ENCODE peak calls at places on chromosome 21, in five cellular contexts. C is heart left ventricle, Z is Peyer's patch, H is body of pancreas, R is ovary. G is an unnamed sample.

GRCh38 chr21:42161957-42162681 is 56.8 kb upstream of the ABCG1 start:
- DNase-seq in H (peak; percentile 11), R (no peak), C (peak; percentile 15), Z (peak; percentile 53), G (no peak)

GRCh38 chr21:21246007-21246406 is 247.8 kb downstream of the NCAM2 start:
- DNase-seq in C (no peak), Z (no peak), R (no peak), H (no peak), G (no peak)

GRCh38 chr21:33980276-33980916 is 64.8 kb upstream of the ATP5PO start:
- DNase-seq in Z (peak; percentile 59), C (no peak), H (no peak), R (no peak), G (no peak)

GRCh38 chr21:21921410-21922232 is 923.4 kb downstream of the NCAM2 start:
- DNase-seq in Z (no peak), R (no peak), C (no peak), H (no peak), G (no peak)

GRCh38 chr21:36203603-36203889 is 46.9 kb downstream of the DOP1B start:
- DNase-seq in Z (peak; percentile 71), R (no peak), H (peak; percentile 52), C (no peak), G (no peak)

GRCh38 chr21:37087188-37087587 is 14.1 kb downstream of the TTC3 start:
- DNase-seq in C (no peak), Z (no peak), H (no peak), R (no peak), G (no peak)

GRCh38 chr21:37032877-37033471 is 26.5 kb downstream of the RIPPLY3 start:
- DNase-seq in C (no peak), R (no peak), H (no peak), Z (peak; percentile 57), G (no peak)

GRCh38 chr21:40841524-40842196 is 5.3 kb downstream of the DSCAM start:
- DNase-seq in R (no peak), C (peak; percentile 29), H (peak; percentile 56), Z (no peak), G (no peak)

GRCh38 chr21:17925000-17925610 is 105.9 kb upstream of the C21orf91 start:
- DNase-seq in C (peak; percentile 41), Z (peak; percentile 73), R (no peak), H (peak; percentile 55), G (peak; percentile 42)

GRCh38 chr21:41428311-41428710 is 2.3 kb downstream of the MX1 start:
- DNase-seq in R (no peak), Z (no peak), C (no peak), H (no peak), G (no peak)

GRCh38 chr21:44871576-44872265 is 1.8 kb downstream of the PTTG1IP start:
- DNase-seq in R (peak; percentile 42), H (no peak), C (peak; percentile 27), Z (peak; percentile 73), G (peak; percentile 39)

GRCh38 chr21:30083120-30083945 is 83.3 kb downstream of the CLDN17 start:
- DNase-seq in Z (no peak), C (no peak), R (no peak), H (no peak), G (no peak)

GRCh38 chr21:16070207-16070651 is 340.4 kb downstream of the USP25 start:
- DNase-seq in H (no peak), Z (no peak), R (no peak), C (no peak), G (peak; percentile 29)

GRCh38 chr21:40471103-40471502 is 375.9 kb downstream of the DSCAM start:
- DNase-seq in R (no peak), C (no peak), Z (no peak), H (no peak), G (no peak)

GRCh38 chr21:16420086-16420724 is 690.4 kb downstream of the USP25 start:
- DNase-seq in R (peak; percentile 55), C (peak; percentile 56), H (peak; percentile 29), Z (no peak), G (peak; percentile 64)

GRCh38 chr21:36703626-36704280 is 4.8 kb downstream of the SIM2 start:
- DNase-seq in R (no peak), Z (peak; percentile 19), H (no peak), C (no peak), G (no peak)

GRCh38 chr21:26811031-26811430 is 34.2 kb downstream of the ADAMTS1 start:
- DNase-seq in H (no peak), C (no peak), Z (no peak), R (no peak), G (no peak)

GRCh38 chr21:44800971-44801467 is 601 bp downstream of the UBE2G2 start:
- DNase-seq in H (no peak), C (no peak), R (no peak), Z (no peak), G (no peak)

DNA sequence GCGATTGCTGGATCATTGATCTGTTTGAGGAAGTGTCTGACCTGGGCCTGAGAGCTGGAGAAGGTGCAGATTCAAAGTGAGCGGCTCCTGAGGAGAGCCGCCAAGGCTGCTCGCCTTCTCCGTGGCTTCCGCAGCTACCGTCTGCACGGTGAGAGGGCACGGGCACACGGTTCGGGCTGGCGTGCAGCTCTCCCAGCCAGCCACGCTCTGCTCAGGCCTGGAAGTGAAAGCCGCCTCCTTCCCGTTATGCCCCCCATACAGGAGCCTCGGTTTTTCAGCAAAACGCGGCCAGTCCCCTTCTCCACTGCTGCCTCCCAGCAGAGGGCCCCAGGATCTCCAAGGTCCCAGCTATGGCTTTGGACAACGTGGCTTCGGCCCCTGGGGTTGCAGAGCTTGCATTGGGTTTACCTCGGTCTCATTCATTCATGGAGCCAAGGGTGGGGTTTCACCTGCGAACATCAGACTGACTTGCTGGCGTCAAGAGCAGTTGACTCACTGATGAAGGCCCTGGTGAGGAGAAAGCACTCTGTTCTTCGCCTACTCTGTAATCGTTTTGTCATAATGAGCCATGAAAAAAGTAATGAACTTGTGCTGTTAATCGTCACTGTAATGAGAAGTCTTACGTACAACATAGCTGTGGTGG is 24.4 kb upstream of the PDXK start:
- DNase-seq in H (no peak), Z (no peak), R (no peak), C (no peak), G (no peak)
- TF ChIP-seq POLR2A in H (no peak), Z (no peak), R (no peak), C (no peak), G (no peak)

DNA sequence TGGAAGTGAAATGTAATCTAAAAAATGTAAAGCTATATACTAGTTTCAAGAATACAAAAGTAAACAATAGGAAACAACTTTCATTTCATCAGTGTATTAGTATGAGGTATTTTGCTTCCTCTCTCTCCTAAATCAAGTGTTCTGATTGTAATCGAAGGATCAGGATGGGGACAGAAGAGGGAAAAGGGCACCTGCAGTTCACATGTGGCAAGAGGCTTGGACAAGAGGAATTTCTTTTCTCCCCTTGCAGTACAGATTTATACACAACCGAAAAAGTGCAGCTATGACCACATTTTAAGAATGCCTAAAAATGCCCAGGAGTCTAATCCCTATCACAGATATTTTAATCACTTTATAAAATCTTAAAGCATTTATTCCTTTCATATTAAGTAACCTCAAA is 63.7 kb downstream of the NRIP1 start:
- DNase-seq in R (no peak), H (no peak), Z (no peak), C (no peak), G (no peak)
- H3K4me1 ChIP-seq in R (peaks cover 12% of the 10 kb centered on the region), H (peaks cover 56% of the 10 kb centered on the region), Z (no peaks in the 10 kb centered on the region), C (peaks cover 21% of the 10 kb centered on the region), G (no peaks in the 10 kb centered on the region)

GRCh38 chr21:35051287-35051818 is 2.3 kb upstream of the RUNX1 start:
- DNase-seq in C (peak; percentile 83), H (peak; percentile 80), R (no peak), Z (peak; percentile 94), G (peak; percentile 31)
- TF ChIP-seq POLR2A in C (no peak), H (no peak), R (no peak), Z (no peak), G (no peak)

GRCh38 chr21:25024639-25025038 is 582.6 kb downstream of the MRPL39 start:
- DNase-seq in Z (no peak), R (no peak), C (no peak), H (no peak), G (no peak)
- H3K4me1 ChIP-seq in Z (no peaks in the 10 kb centered on the region), R (no peaks in the 10 kb centered on the region), C (no peaks in the 10 kb centered on the region), H (no peaks in the 10 kb centered on the region), G (no peaks in the 10 kb centered on the region)

GRCh38 chr21:14491269-14491681 is 54.8 kb downstream of the SAMSN1 start:
- DNase-seq in R (no peak), C (no peak), Z (no peak), H (no peak), G (no peak)

GRCh38 chr21:14493731-14494130 is 52.4 kb downstream of the SAMSN1 start:
- DNase-seq in H (no peak), C (no peak), Z (no peak), R (no peak), G (no peak)

GRCh38 chr21:14495075-14495474 is 51.0 kb downstream of the SAMSN1 start:
- DNase-seq in H (no peak), R (no peak), Z (no peak), C (no peak), G (no peak)

GRCh38 chr21:14488805-14489204 is 57.3 kb downstream of the SAMSN1 start:
- DNase-seq in C (no peak), Z (no peak), R (no peak), H (no peak), G (no peak)

GRCh38 chr21:14492890-14493289 is 53.2 kb downstream of the SAMSN1 start:
- DNase-seq in Z (no peak), R (no peak), C (no peak), H (no peak), G (no peak)
- TF ChIP-seq POLR2A in Z (no peak), R (no peak), C (no peak), H (no peak), G (no peak)

GRCh38 chr21:45982758-45983731 is 1.5 kb downstream of the COL6A1 start:
- DNase-seq in H (peak; percentile 15), R (peak; percentile 60), Z (no peak), C (peak; percentile 24), G (peak; percentile 40)
- H3K4me1 ChIP-seq in H (peaks cover 24% of the 10 kb centered on the region), R (peaks cover 12% of the 10 kb centered on the region), Z (peaks cover 6% of the 10 kb centered on the region), C (peaks cover 17% of the 10 kb centered on the region), G (peaks cover 20% of the 10 kb centered on the region)

DNA sequence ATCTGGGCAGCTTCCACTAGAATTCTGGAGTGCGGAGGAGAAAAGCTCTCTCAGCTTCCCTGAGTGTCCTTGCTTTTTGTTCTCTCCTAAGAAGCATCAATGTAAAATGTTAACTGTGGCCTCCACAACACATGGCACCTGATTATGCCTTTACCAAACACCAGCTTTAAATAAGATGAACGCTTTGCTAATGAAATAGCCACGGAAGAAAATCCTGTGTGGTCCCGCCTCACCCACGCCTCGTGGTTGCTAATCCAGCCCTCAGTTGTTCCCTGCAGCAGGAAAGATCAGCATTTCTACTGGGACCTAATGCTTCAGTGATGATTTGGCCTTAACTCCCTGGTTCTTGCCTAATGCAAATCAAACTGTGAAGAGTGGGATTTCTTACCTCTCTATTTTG is 1.8 kb upstream of the ERG start:
- DNase-seq in R (no peak), C (no peak), H (no peak), Z (no peak), G (no peak)
- TF ChIP-seq POLR2A in R (no peak), C (no peak), H (no peak), Z (no peak), G (no peak)